ENCODE peak calls at places on chromosome 16, in four cellular contexts. H is fibroblast of pulmonary artery, U is IMR-90, C is cardiac fibroblast. V is an unnamed sample.

GRCh38 chr16:74568961-74569631 is 37.8 kb downstream of the GLG1 start:
- DNase-seq in H (no peak), U (peak), C (peak), V (no peak)

GRCh38 chr16:75085556-75085955 is 31.0 kb downstream of the LDHD start:
- DNase-seq in H (no peak), U (no peak), C (no peak), V (no peak)

GRCh38 chr16:11675561-11676511 is 7.6 kb downstream of the SNN start:
- DNase-seq in H (no peak), U (peak), C (no peak), V (peak)

GRCh38 chr16:2838928-2839327 is 8.8 kb downstream of the ZG16B start:
- DNase-seq in H (peak), U (peak), C (peak), V (no peak)

GRCh38 chr16:80997964-80998620 is 8.6 kb downstream of the CMC2 start:
- DNase-seq in H (no peak), U (no peak), C (no peak), V (no peak)

GRCh38 chr16:25988089-25988488 is 296.3 kb downstream of the HS3ST4 start:
- DNase-seq in H (no peak), U (no peak), C (no peak), V (no peak)

GRCh38 chr16:88970095-88970494 is 6.9 kb downstream of the CBFA2T3 start:
- DNase-seq in H (no peak), U (no peak), C (no peak), V (no peak)

GRCh38 chr16:16059895-16060590 is 110.6 kb downstream of the ABCC1 start:
- DNase-seq in H (no peak), U (no peak), C (no peak), V (no peak)

GRCh38 chr16:22763655-22764054 is 50.3 kb upstream of the HS3ST2 start:
- DNase-seq in H (no peak), U (no peak), C (no peak), V (peak)

GRCh38 chr16:2712546-2712945 is 7.5 kb downstream of the PRSS27 start:
- DNase-seq in H (no peak), U (no peak), C (no peak), V (no peak)

GRCh38 chr16:75099738-75100615 is 16.6 kb downstream of the LDHD start:
- DNase-seq in H (no peak), U (no peak), C (no peak), V (no peak)

GRCh38 chr16:4327782-4328579 is 12.1 kb downstream of the GLIS2 start:
- DNase-seq in H (peak), U (peak), C (peak), V (no peak)

GRCh38 chr16:82300374-82300936 is 130.4 kb upstream of the MPHOSPH6 start:
- DNase-seq in H (no peak), U (no peak), C (no peak), V (no peak)

GRCh38 chr16:52547001-52547833 is at the start of gene TOX3:
- DNase-seq in H (no peak), U (no peak), C (no peak), V (no peak)

GRCh38 chr16:47581114-47581513 is 120.0 kb downstream of the PHKB start:
- DNase-seq in H (peak), U (no peak), C (no peak), V (no peak)

GRCh38 chr16:15581127-15581815 is 61.7 kb downstream of the MARF1 start:
- DNase-seq in H (no peak), U (no peak), C (no peak), V (no peak)

GRCh38 chr16:1082952-1083675 is 10.6 kb downstream of the SSTR5 start:
- DNase-seq in H (no peak), U (no peak), C (no peak), V (no peak)

GRCh38 chr16:84585886-84586285 is 32.0 kb downstream of the COTL1 start:
- DNase-seq in H (no peak), U (no peak), C (no peak), V (no peak)

GRCh38 chr16:73265124-73265838 is 217.4 kb upstream of the ZFHX3 start:
- DNase-seq in H (no peak), U (no peak), C (no peak), V (no peak)

GRCh38 chr16:89545831-89546574 is 14.5 kb upstream of the RPL13 start:
- DNase-seq in H (no peak), U (no peak), C (no peak), V (no peak)

GRCh38 chr16:80591071-80591935 is 50.5 kb downstream of the DYNLRB2 start:
- DNase-seq in H (no peak), U (no peak), C (no peak), V (no peak)

GRCh38 chr16:88560722-88561484 is 9.3 kb upstream of the ZC3H18 start:
- DNase-seq in H (peak), U (peak), C (peak), V (no peak)

DNA sequence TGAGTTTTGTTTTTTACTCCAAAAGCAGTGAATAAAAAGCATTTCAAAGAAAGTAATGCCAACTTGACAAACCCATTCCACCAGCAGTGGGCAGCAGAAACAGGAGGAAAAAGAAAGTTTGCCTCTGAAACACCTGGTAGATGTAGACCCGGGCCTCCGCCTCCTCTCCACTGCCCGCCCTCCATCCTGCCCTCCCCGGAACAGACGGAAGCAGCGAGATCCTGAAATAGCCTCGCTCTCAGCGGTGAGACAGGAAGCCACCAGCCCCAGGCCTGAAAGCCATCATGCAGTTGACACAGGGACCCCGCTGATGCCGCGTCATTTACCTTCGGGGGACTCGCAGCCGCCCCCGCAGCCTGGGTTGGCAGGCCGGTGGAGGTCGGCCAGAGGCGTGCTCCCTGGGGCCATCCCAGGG is 67.8 kb downstream of the C16orf78 start:
- DNase-seq in H (peak), U (no peak), C (peak), V (no peak)
- TF ChIP-seq CTCF in H (no peak), U (no peak), C (no peak), V (no peak)

DNA sequence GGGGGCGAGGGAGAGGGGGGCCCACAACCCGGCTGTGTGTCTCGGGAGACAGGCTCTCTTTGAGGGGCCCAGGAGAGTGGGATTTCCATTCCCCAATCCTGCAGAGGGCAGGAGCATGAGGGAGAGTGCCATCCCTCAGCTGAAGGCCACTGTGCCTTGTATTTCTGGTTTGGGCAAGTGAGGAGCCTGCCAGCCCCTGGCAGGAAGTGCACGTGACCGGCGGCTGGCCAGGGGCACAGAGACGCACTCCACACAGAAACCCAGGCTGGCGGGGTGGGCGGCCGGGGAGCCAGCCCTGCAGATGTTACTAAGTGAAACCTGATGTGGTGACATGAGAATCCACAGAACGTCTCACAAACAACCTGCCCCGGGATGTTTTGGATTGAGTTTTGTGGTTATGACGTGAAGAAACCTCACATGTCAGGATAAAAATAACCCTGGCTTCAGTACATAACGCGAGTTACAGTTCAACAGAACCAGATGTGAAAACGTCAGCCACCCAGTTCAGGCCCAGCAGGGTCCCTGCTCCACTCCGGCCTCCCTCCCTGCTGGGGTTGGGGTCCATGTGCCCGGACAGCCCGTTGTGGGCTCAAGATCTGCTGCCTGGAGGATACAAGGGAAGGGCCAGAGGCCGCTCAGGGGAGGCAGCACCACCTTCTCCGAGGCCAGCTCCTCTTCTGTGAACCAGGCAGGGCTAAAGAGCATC is 51.7 kb upstream of the MTSS2 start:
- DNase-seq in H (peak), U (peak), C (peak), V (no peak)
- H3K4me3 ChIP-seq in H (no peak), U (no peak), C (no peak), V (no peak)

GRCh38 chr16:31094424-31095120 is at the start of gene VKORC1:
- DNase-seq in H (peak), U (peak), C (peak), V (peak)
- TF ChIP-seq CTCF in H (no peak), U (no peak), C (no peak), V (no peak)

DNA sequence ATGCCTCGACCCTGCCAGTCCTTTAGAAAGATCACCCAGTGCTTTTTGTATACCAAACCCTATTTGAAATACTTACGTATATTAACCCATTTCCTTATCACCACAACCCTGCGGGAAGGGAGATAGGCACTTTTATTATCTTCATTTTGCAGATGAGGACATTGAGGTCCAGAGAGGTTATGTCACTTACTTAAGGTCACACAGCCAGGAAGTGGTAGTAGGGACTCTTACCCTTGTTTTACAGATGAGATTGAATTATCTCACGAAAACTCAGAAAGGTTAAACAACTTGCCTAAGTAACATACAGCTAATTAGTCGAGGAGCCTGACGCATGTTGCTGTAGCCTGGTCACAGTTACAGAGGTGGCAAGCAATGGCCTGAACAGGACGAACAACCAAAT is 38.3 kb downstream of the IL4R start:
- DNase-seq in H (no peak), U (no peak), C (no peak), V (no peak)
- H3K4me3 ChIP-seq in H (no peak), U (no peak), C (no peak), V (no peak)

GRCh38 chr16:49474741-49475140 is 101.1 kb downstream of the C16orf78 start:
- DNase-seq in H (no peak), U (no peak), C (no peak), V (no peak)
- TF ChIP-seq CTCF in H (no peak), U (no peak), C (no peak), V (no peak)

DNA sequence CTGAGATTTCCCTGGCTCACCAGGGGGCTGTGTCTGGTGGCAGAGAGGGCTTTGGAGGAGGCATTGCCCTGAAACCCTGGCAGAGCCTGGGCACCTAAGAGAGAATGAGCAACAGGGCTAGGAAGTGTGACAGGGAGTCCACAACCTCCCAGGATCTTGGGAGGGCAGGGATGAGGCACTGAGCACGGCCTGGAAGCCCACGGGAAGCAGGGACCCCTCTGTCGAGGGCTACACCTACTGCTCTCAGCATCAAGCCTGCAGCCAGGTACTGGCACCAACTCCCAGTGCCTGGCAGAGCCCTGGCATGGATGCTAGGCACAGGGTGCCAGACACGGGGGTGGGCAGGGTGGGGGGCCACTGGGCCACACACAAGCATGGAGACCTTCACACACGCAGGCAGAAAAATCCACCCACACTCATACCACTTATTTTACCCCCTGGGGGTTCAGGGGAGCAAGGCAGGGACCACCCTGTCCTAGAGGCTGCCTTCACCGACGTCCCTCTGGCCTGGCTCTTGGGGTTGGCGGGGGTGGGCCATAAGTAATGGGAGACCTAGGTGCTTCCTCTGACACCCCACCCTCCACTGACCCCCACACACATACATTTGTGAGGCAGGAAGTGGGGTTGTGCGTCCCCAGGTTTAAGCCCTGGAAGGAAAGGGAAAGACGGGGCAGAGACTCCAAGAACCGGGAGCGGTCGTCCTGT is 970 bp upstream of the HSD11B2 start:
- DNase-seq in H (no peak), U (no peak), C (no peak), V (no peak)
- H3K4me3 ChIP-seq in H (no peak), U (no peak), C (no peak), V (no peak)

GRCh38 chr16:61014869-61015268 is 1021.4 kb downstream of the CDH8 start:
- DNase-seq in H (no peak), U (no peak), C (no peak), V (no peak)
- TF ChIP-seq CTCF in H (no peak), U (no peak), C (no peak), V (no peak)

GRCh38 chr16:20315764-20316163 is 11.5 kb downstream of the GP2 start:
- DNase-seq in H (no peak), U (no peak), C (no peak), V (no peak)

GRCh38 chr16:20314575-20314974 is 12.7 kb downstream of the GP2 start:
- DNase-seq in H (no peak), U (no peak), C (no peak), V (no peak)

GRCh38 chr16:20316715-20317114 is 10.6 kb downstream of the GP2 start:
- DNase-seq in H (no peak), U (no peak), C (no peak), V (no peak)

GRCh38 chr16:20311548-20311947 is 15.8 kb downstream of the GP2 start:
- DNase-seq in H (no peak), U (no peak), C (no peak), V (no peak)

GRCh38 chr16:20313741-20314140 is 13.6 kb downstream of the GP2 start:
- DNase-seq in H (no peak), U (no peak), C (no peak), V (no peak)
- H3K4me3 ChIP-seq in H (no peak), U (no peak), C (no peak), V (no peak)